ENCODE peak calls at places on chromosomes 13 and 19, in six cellular contexts. E, V, B, I, T and P are unnamed samples.

GRCh38 chr13:27969073-27969865 is at the start of gene CDX2:
- DNase-seq in E (no peak), V (peak; percentile 95), B (peak; percentile 50), I (peak; percentile 99), T (no peak), P (no peak)

GRCh38 chr19:40389404-40390083 is 437 bp downstream of the HIPK4 start:
- DNase-seq in E (no peak), V (no peak), B (no peak), I (no peak), T (no peak), P (no peak)

GRCh38 chr13:32086791-32087441 is 55.3 kb downstream of the FRY start:
- DNase-seq in E (peak; percentile 16), V (no peak), B (no peak), I (no peak), T (no peak), P (peak; percentile 7)

GRCh38 chr19:17686592-17687042 is 1.5 kb downstream of the UNC13A start:
- DNase-seq in E (peak; percentile 24), V (no peak), B (peak; percentile 32), I (no peak), T (peak; percentile 51), P (peak; percentile 49)

GRCh38 chr13:51097353-51098043 is 13.6 kb downstream of the C13orf42 start:
- DNase-seq in E (no peak), V (no peak), B (no peak), I (no peak), T (no peak), P (no peak)

GRCh38 chr13:77751513-77752456 is 54.3 kb downstream of the SLAIN1 start:
- DNase-seq in E (peak; percentile 72), V (no peak), B (peak; percentile 74), I (peak; percentile 55), T (peak; percentile 22), P (peak; percentile 63)

GRCh38 chr13:97768134-97768533 is 185.3 kb upstream of the IPO5 start:
- DNase-seq in E (no peak), V (no peak), B (no peak), I (no peak), T (no peak), P (no peak)

GRCh38 chr13:98105929-98106336 is 37.0 kb upstream of the FARP1 start:
- DNase-seq in E (peak; percentile 50), V (no peak), B (peak; percentile 36), I (no peak), T (peak; percentile 72), P (peak; percentile 74)

GRCh38 chr13:44312898-44313551 is 60.6 kb upstream of the SERP2 start:
- DNase-seq in E (peak; percentile 68), V (no peak), B (no peak), I (peak; percentile 49), T (no peak), P (peak; percentile 94)

GRCh38 chr19:9413240-9413954 is 22.0 kb downstream of the ZNF266 start:
- DNase-seq in E (no peak), V (no peak), B (no peak), I (no peak), T (no peak), P (peak; percentile 6)

GRCh38 chr13:110521946-110522345 is 39.6 kb downstream of the RAB20 start:
- DNase-seq in E (no peak), V (no peak), B (peak; percentile 99), I (no peak), T (no peak), P (no peak)

GRCh38 chr19:52946322-52947310 is 16.1 kb downstream of the ZNF816 start:
- DNase-seq in E (no peak), V (no peak), B (no peak), I (no peak), T (no peak), P (peak; percentile 53)

GRCh38 chr19:10510301-10510802 is 6.9 kb downstream of the S1PR5 start:
- DNase-seq in E (peak; percentile 53), V (peak; percentile 47), B (peak; percentile 67), I (no peak), T (no peak), P (peak; percentile 30)

GRCh38 chr13:47291116-47291656 is 394.3 kb upstream of the HTR2A start:
- DNase-seq in E (no peak), V (no peak), B (no peak), I (no peak), T (no peak), P (no peak)

GRCh38 chr19:12194827-12195500 is 32.1 kb downstream of the ZNF136 start:
- DNase-seq in E (peak; percentile 50), V (peak; percentile 91), B (no peak), I (peak; percentile 74), T (peak; percentile 90), P (peak; percentile 72)

GRCh38 chr13:87777395-87777794 is 106.2 kb downstream of the SLITRK5 start:
- DNase-seq in E (no peak), V (no peak), B (no peak), I (no peak), T (no peak), P (no peak)

GRCh38 chr19:50172726-50173125 is 9.6 kb upstream of the IZUMO2 start:
- DNase-seq in E (no peak), V (no peak), B (no peak), I (no peak), T (no peak), P (no peak)

GRCh38 chr19:799076-799881 is 2.0 kb downstream of the PTBP1 start:
- DNase-seq in E (peak; percentile 72), V (peak; percentile 39), B (peak; percentile 50), I (peak; percentile 33), T (no peak), P (peak; percentile 70)

GRCh38 chr13:40452741-40453665 is 213.4 kb downstream of the FOXO1 start:
- DNase-seq in E (no peak), V (no peak), B (peak; percentile 17), I (no peak), T (no peak), P (peak; percentile 66)

GRCh38 chr19:39381910-39382611 is 8.8 kb downstream of the PAF1 start:
- DNase-seq in E (no peak), V (no peak), B (no peak), I (no peak), T (no peak), P (peak; percentile 45)

GRCh38 chr19:30645946-30646577 is 273.9 kb downstream of the ZNF536 start:
- DNase-seq in E (no peak), V (no peak), B (no peak), I (no peak), T (no peak), P (no peak)

GRCh38 chr19:6481541-6482342 is at the start of gene DENND1C:
- DNase-seq in E (peak; percentile 14), V (peak; percentile 66), B (peak; percentile 88), I (peak; percentile 53), T (no peak), P (peak; percentile 48)
- H3K4me3 ChIP-seq in E (no peak within 1 kb of the TSS), V (no peak within 1 kb of the TSS), B (peak within 1 kb of the TSS; percentile 66), I (peak within 1 kb of the TSS; percentile 43), T (no peak within 1 kb of the TSS), P (no peak within 1 kb of the TSS)

GRCh38 chr19:46633130-46633529 is 2.9 kb downstream of the GNG8 start:
- DNase-seq in E (no peak), V (no peak), B (no peak), I (peak; percentile 48), T (no peak), P (no peak)
- H3K4me3 ChIP-seq in E (no peak overlapping the region), V (no peak overlapping the region), B (no peak overlapping the region), I (no peak overlapping the region), T (no peak overlapping the region), P (no peak overlapping the region)

GRCh38 chr19:38266981-38267597 is 2.7 kb downstream of the SPINT2 start:
- DNase-seq in E (peak; percentile 44), V (peak; percentile 57), B (no peak), I (peak; percentile 86), T (no peak), P (peak; percentile 72)

GRCh38 chr19:38264486-38265212 is at the start of gene SPINT2:
- DNase-seq in E (no peak), V (no peak), B (no peak), I (no peak), T (no peak), P (peak; percentile 26)

GRCh38 chr19:38263696-38264485 is 482 bp upstream of the SPINT2 start:
- DNase-seq in E (peak; percentile 49), V (peak; percentile 98), B (no peak), I (peak; percentile 97), T (no peak), P (peak; percentile 64)

GRCh38 chr19:38266070-38266469 is 1.7 kb downstream of the SPINT2 start:
- DNase-seq in E (no peak), V (peak; percentile 65), B (no peak), I (peak; percentile 50), T (no peak), P (no peak)

DNA sequence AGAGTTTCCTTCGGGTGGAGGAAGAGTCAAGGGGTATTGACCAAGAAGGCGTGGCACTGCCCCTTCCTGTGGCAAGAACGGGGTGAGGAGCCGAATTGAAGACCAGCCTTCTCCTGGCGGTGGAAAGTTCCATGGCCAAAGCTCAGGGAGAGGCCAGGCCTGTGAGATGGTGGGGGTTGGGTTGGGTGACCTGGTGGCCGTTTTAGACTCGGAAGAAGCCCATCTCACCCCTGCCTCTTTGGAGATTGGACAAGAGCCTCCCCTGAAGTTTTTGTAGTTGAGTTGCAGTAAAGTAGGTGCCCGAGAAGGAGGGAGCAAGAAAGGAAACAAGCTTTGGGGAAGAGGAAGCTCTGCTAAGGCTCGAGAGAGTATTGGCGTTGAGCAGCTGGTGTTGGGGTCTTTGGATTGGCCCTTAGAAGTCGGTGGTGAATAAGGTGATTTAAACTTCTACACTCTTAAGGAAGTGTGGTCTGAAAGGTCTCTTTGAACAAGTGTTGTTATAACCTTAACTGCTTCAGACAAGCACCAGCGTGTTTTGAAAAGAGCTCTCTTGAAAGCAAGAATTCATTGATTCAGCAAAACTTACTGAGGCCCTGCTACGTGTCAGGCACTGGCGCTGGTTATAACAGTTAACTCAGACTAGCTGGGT is 964 bp downstream of the SPINT2 start:
- DNase-seq in E (no peak), V (peak; percentile 68), B (no peak), I (peak; percentile 69), T (no peak), P (no peak)
- H3K4me3 ChIP-seq in E (no peak overlapping the region), V (peak overlapping the region; percentile 63), B (no peak overlapping the region), I (peak overlapping the region; percentile 87), T (no peak overlapping the region), P (no peak overlapping the region)

GRCh38 chr19:22519152-22519551 is 97.0 kb upstream of the ZNF98 start:
- DNase-seq in E (no peak), V (no peak), B (no peak), I (no peak), T (no peak), P (no peak)

GRCh38 chr19:22515435-22515834 is 93.3 kb upstream of the ZNF98 start:
- DNase-seq in E (no peak), V (no peak), B (no peak), I (no peak), T (no peak), P (no peak)

DNA sequence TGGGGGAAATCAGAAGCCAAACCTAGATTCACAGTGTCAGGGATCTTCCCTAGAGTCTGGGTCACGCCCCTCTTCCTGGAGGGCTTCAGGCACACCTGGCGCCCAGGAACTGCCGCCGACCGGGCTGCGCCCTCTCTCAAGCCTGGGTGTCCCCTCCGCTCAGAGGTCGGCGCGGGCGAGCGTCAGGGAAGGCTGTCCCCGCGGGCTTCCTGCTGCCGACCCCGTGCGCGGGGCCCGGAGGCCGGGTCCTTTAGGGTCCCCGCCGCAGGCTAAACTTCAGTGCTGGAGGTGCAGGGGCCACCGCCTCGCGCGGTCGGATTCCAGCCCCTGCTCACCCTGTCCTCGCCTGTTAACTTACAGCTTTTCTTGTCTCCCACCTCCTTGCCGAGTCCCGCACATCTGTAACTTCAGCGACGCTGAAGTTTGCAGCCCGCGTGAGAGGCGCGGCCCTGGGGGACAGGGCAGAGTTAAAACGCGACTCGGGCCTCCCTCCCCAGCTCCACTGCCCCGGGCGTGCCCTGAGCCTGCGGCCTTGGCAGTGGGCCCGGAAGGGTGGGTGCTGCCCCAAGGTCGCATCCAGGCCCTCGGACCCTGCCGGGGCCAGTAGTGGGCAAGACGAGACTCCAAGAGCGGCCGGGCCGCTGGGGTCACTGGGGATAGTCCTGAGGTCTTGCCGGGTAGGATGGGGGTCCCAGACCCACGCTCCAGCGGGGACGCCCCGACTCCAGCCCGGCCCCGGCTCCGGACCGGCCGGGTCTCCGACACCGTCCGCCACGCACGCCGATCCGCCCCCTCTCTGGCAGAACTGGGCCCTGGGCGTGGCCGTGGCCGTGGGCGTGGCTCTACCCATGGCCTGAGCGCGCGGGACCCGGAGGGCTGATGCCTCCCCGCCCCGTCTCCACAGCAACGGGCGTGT is 95.6 kb upstream of the ZNF98 start:
- DNase-seq in E (no peak), V (no peak), B (no peak), I (no peak), T (no peak), P (no peak)
- H3K4me3 ChIP-seq in E (no peak overlapping the region), V (no peak overlapping the region), B (no peak overlapping the region), I (no peak overlapping the region), T (no peak overlapping the region), P (no peak overlapping the region)